ENCODE peak calls at places on chromosome 17, in five cellular contexts. V, G, U, D and C are unnamed samples.

GRCh38 chr17:6257339-6257738 is 177.6 kb downstream of the AIPL1 start:
- DNase-seq in V (no peak), G (no peak), U (no peak), D (peak), C (no peak)

GRCh38 chr17:41894791-41895331 is 23.9 kb downstream of the ACLY start:
- DNase-seq in V (no peak), G (no peak), U (no peak), D (peak), C (no peak)

GRCh38 chr17:36740157-36740556 is 138.8 kb downstream of the MRM1 start:
- DNase-seq in V (no peak), G (no peak), U (no peak), D (no peak), C (no peak)

GRCh38 chr17:14779236-14779635 is 478.4 kb downstream of the HS3ST3B1 start:
- DNase-seq in V (no peak), G (no peak), U (no peak), D (no peak), C (no peak)

GRCh38 chr17:15106540-15106939 is 158.6 kb downstream of the PMP22 start:
- DNase-seq in V (no peak), G (no peak), U (no peak), D (peak), C (no peak)

GRCh38 chr17:4492762-4493561 is 5.7 kb upstream of the SPNS2 start:
- DNase-seq in V (peak), G (no peak), U (no peak), D (peak), C (peak)

GRCh38 chr17:8038954-8039610 is at the start of gene ALOX15B:
- DNase-seq in V (no peak), G (peak), U (no peak), D (no peak), C (peak)

GRCh38 chr17:43094129-43094834 is 30.9 kb downstream of the BRCA1 start:
- DNase-seq in V (no peak), G (no peak), U (no peak), D (peak), C (no peak)

GRCh38 chr17:55564077-55564476 is 52.8 kb upstream of the SMIM36 start:
- DNase-seq in V (no peak), G (no peak), U (no peak), D (no peak), C (no peak)

GRCh38 chr17:55567240-55568216 is 56.3 kb upstream of the SMIM36 start:
- DNase-seq in V (peak), G (no peak), U (peak), D (no peak), C (no peak)

GRCh38 chr17:55561316-55561972 is 50.2 kb upstream of the SMIM36 start:
- DNase-seq in V (no peak), G (no peak), U (no peak), D (no peak), C (no peak)

GRCh38 chr17:55561973-55562495 is 50.8 kb upstream of the SMIM36 start:
- DNase-seq in V (no peak), G (no peak), U (no peak), D (no peak), C (no peak)

GRCh38 chr17:55563363-55563762 is 52.1 kb upstream of the SMIM36 start:
- DNase-seq in V (no peak), G (no peak), U (no peak), D (no peak), C (no peak)
- H3K27ac ChIP-seq in V (no peak), G (no peak), U (no peak), D (no peak), C (no peak)

GRCh38 chr17:29936724-29937123 is 4.7 kb upstream of the EFCAB5 start:
- DNase-seq in V (no peak), G (no peak), U (no peak), D (no peak), C (no peak)

GRCh38 chr17:29931253-29931932 is 1.4 kb upstream of the SSH2 start:
- DNase-seq in V (peak), G (peak), U (peak), D (peak), C (peak)

GRCh38 chr17:29929544-29930398 is at the start of gene SSH2:
- DNase-seq in V (peak), G (peak), U (peak), D (peak), C (peak)

GRCh38 chr17:29930399-29931010 is 477 bp upstream of the SSH2 start:
- DNase-seq in V (no peak), G (no peak), U (no peak), D (peak), C (peak)

DNA sequence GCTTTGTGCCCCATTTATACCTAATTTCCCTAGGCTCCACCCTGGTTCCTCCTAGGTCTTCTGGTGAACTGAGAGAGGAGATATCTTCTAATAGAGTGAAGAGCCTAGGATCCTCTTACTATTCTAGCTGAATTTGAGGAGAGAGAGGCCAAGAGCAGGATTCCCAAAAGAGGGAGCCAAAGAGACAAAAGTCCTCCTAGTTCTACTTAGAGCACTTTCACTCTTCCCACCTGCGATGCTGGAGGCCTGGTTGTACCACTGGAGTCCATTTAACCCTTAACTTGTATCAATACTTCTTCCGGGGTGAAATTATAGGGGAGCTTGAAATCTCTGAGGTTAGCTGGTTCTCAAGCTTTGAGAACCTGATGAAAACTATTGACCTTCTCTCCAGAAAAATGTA is 3.4 kb upstream of the SSH2 start:
- DNase-seq in V (no peak), G (no peak), U (no peak), D (peak), C (no peak)
- TF ChIP-seq CTCF in V (peak), G (no peak), U (no peak), D (peak), C (no peak)

DNA sequence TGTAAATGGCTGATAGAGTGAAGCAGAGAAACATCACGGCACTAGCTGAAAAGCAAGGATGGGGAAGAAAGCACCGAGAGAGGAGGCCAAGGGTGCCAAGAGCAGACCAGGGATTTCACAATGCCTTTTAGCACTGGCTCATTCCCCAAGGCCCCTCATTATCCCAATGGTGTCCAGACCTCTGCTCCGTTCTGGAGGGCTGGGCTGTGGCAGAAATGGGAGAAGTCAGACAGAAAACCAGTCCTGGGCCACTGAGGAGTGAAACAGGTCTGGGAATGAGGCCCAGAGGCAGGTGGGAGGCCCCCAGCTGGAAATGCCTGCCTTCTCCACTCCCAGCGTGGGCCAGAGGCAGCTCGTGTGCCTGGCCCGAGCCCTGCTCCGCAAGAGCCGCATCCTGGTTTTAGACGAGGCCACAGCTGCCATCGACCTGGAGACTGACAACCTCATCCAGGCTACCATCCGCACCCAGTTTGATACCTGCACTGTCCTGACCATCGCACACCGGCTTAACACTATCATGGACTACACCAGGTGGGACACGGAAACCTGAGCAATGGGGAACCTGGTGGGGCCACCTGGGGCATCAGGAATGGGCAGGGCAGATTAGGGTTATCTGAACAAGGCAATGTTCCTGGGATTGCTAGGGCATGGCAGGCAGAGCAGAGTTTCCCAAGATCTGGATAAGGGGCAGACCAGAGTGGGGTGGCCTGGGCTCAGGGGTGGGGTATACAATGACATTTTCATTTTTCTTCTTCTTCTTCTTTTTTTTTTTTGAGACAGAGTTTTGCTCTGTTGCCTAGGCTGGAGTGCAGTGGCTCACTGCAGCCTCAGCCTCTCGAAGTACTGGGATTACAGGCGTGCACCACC is 20.3 kb downstream of the ANKRD40 start:
- DNase-seq in V (peak), G (peak), U (no peak), D (no peak), C (no peak)
- H3K27ac ChIP-seq in V (peak), G (peak), U (peak), D (peak), C (peak)

GRCh38 chr17:40190197-40191021 is 13.1 kb downstream of the RAPGEFL1 start:
- DNase-seq in V (no peak), G (no peak), U (no peak), D (no peak), C (no peak)
- TF ChIP-seq CTCF in V (peak), G (no peak), U (no peak), D (peak), C (no peak)

GRCh38 chr17:78357687-78358537 is 2.0 kb downstream of the SOCS3 start:
- DNase-seq in V (no peak), G (no peak), U (no peak), D (no peak), C (peak)
- H3K27ac ChIP-seq in V (no peak), G (peak), U (peak), D (peak), C (peak)

DNA sequence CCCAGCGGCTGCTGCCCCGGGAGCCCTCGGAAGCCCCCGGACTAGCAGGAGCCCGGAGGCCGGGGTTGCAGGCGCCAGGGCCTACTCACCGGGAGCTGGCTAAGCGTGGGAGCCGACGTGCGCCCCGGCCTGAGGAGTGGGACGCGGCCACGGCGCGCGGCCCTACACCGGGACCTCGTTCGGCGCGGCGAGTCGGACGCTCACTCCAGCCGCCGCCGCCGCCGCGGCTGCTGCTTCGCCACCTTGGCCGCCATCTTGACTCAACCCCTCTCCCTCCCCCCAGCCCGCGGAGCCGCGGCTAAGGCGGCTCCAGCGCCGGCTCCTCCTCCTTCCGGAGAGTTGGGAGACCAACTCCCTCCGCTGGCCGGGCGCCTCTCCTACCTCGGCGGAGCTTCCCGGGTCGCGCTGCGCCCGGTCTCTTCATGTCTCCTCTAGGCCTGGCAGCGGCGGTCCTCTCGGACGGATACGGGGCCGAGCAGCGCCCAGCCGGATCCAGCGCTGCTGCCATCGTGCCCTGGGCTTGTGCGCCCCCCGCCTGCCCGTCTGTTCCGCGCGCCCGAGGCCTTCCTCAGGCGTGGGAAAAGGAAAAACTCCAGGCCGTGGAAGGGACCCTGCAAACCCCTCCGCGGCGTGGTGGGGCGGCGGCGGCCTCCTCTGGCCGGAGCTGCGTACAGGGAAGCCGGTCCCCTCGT is at the start of gene NCOR1:
- DNase-seq in V (peak), G (peak), U (peak), D (peak), C (peak)
- TF ChIP-seq CTCF in V (peak), G (peak), U (no peak), D (peak), C (peak)